ENCODE peak calls at places on chromosome 14, in seven cellular contexts. One of them, this sample, is unnamed. For H3K36me3, the result is how much of the 10 kb centered on the place peaks cover.

GRCh38 chr14:36647827-36648753 is 13.6 kb upstream of the PAX9 start:
- DNase-seq in GM23338: peak
- DNase-seq in HCT116: no peak
- DNase-seq in colonic mucosa: no peak
- DNase-seq in body of pancreas: peak
- DNase-seq in stomach: no peak
- DNase-seq in NT2/D1: no peak
- DNase-seq in this sample: peak

GRCh38 chr14:77763316-77763715 is 2.4 kb upstream of the SNW1 start:
- DNase-seq in HCT116: no peak
- DNase-seq in colonic mucosa: no peak
- DNase-seq in stomach: no peak
- DNase-seq in GM23338: peak
- DNase-seq in body of pancreas: no peak
- DNase-seq in NT2/D1: no peak
- DNase-seq in this sample: no peak

GRCh38 chr14:30210630-30211029 is 283.0 kb upstream of the PRKD1 start:
- DNase-seq in body of pancreas: no peak
- DNase-seq in stomach: no peak
- DNase-seq in HCT116: no peak
- DNase-seq in colonic mucosa: no peak
- DNase-seq in NT2/D1: no peak
- DNase-seq in GM23338: no peak
- DNase-seq in this sample: no peak

GRCh38 chr14:87992349-87992719 is 648 bp downstream of the GALC start:
- DNase-seq in stomach: no peak
- DNase-seq in NT2/D1: no peak
- DNase-seq in body of pancreas: no peak
- DNase-seq in HCT116: no peak
- DNase-seq in colonic mucosa: peak
- DNase-seq in GM23338: peak
- DNase-seq in this sample: no peak

GRCh38 chr14:31326111-31326510 is 94.2 kb downstream of the HEATR5A start:
- DNase-seq in colonic mucosa: no peak
- DNase-seq in GM23338: no peak
- DNase-seq in NT2/D1: no peak
- DNase-seq in stomach: no peak
- DNase-seq in HCT116: peak
- DNase-seq in body of pancreas: no peak
- DNase-seq in this sample: no peak

GRCh38 chr14:32104803-32105202 is 27.7 kb downstream of the ARHGAP5 start:
- DNase-seq in GM23338: no peak
- DNase-seq in body of pancreas: no peak
- DNase-seq in NT2/D1: no peak
- DNase-seq in colonic mucosa: no peak
- DNase-seq in stomach: no peak
- DNase-seq in HCT116: no peak
- DNase-seq in this sample: no peak

GRCh38 chr14:71050227-71050823 is 143.1 kb downstream of the PCNX1 start:
- DNase-seq in HCT116: no peak
- DNase-seq in NT2/D1: no peak
- DNase-seq in stomach: no peak
- DNase-seq in GM23338: peak
- DNase-seq in colonic mucosa: no peak
- DNase-seq in body of pancreas: no peak
- DNase-seq in this sample: no peak

GRCh38 chr14:95297832-95298231 is 21.9 kb downstream of the CLMN start:
- DNase-seq in stomach: no peak
- DNase-seq in NT2/D1: no peak
- DNase-seq in GM23338: no peak
- DNase-seq in HCT116: no peak
- DNase-seq in body of pancreas: no peak
- DNase-seq in colonic mucosa: no peak
- DNase-seq in this sample: no peak

GRCh38 chr14:103708750-103709187 is 6.5 kb downstream of the XRCC3 start:
- DNase-seq in GM23338: no peak
- DNase-seq in stomach: peak
- DNase-seq in HCT116: no peak
- DNase-seq in body of pancreas: peak
- DNase-seq in colonic mucosa: no peak
- DNase-seq in NT2/D1: no peak
- DNase-seq in this sample: no peak

GRCh38 chr14:65949711-65950516 is 536.3 kb upstream of the CCDC196 start:
- DNase-seq in colonic mucosa: peak
- DNase-seq in body of pancreas: peak
- DNase-seq in GM23338: no peak
- DNase-seq in HCT116: peak
- DNase-seq in stomach: peak
- DNase-seq in NT2/D1: no peak
- DNase-seq in this sample: peak

GRCh38 chr14:94623422-94623809 is 11.2 kb downstream of the SERPINA3 start:
- DNase-seq in NT2/D1: no peak
- DNase-seq in body of pancreas: no peak
- DNase-seq in colonic mucosa: no peak
- DNase-seq in GM23338: no peak
- DNase-seq in HCT116: no peak
- DNase-seq in stomach: no peak
- DNase-seq in this sample: no peak

GRCh38 chr14:24366664-24367505 is 1.1 kb upstream of the NFATC4 start:
- DNase-seq in stomach: peak
- DNase-seq in body of pancreas: peak
- DNase-seq in GM23338: peak
- DNase-seq in HCT116: peak
- DNase-seq in colonic mucosa: peak
- DNase-seq in NT2/D1: peak
- DNase-seq in this sample: peak

GRCh38 chr14:82635931-82636330 is 1102.3 kb upstream of the SEL1L start:
- DNase-seq in colonic mucosa: no peak
- DNase-seq in NT2/D1: no peak
- DNase-seq in stomach: no peak
- DNase-seq in GM23338: no peak
- DNase-seq in HCT116: no peak
- DNase-seq in body of pancreas: no peak
- DNase-seq in this sample: no peak

GRCh38 chr14:32702571-32702970 is 236.1 kb upstream of the NPAS3 start:
- DNase-seq in NT2/D1: peak
- DNase-seq in body of pancreas: peak
- DNase-seq in HCT116: no peak
- DNase-seq in GM23338: peak
- DNase-seq in stomach: no peak
- DNase-seq in colonic mucosa: peak
- DNase-seq in this sample: peak

GRCh38 chr14:61077946-61078738 is 97.1 kb downstream of the SLC38A6 start:
- DNase-seq in HCT116: no peak
- DNase-seq in NT2/D1: no peak
- DNase-seq in GM23338: no peak
- DNase-seq in body of pancreas: no peak
- DNase-seq in stomach: no peak
- DNase-seq in colonic mucosa: no peak
- DNase-seq in this sample: no peak

GRCh38 chr14:72217164-72217563 is 284.9 kb downstream of the RGS6 start:
- DNase-seq in HCT116: no peak
- DNase-seq in GM23338: no peak
- DNase-seq in colonic mucosa: no peak
- DNase-seq in NT2/D1: no peak
- DNase-seq in body of pancreas: no peak
- DNase-seq in stomach: no peak
- DNase-seq in this sample: no peak

DNA sequence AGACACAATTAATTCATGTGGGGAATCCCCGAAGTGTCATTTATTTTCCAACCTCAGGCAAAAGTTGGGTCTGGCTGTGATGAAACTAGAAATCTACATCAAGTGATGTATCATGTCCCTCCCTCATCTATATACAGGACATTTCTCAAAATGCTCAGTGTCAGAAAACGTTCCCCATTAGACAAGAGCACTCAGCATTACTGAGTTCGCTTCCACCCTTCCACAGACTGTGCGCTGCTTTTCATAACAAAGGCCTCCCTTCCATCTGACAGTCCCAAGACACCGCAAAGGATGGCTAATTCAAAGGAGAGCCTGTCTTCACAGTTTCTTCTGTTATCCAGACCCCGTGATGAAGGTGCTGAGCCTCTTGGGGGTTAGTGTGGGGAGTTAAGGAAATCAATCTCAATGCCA is 7.6 kb downstream of the CCDC88C start:
- DNase-seq in stomach: no peak
- DNase-seq in colonic mucosa: no peak
- DNase-seq in body of pancreas: no peak
- DNase-seq in GM23338: no peak
- DNase-seq in NT2/D1: no peak
- DNase-seq in HCT116: no peak
- DNase-seq in this sample: no peak
- H3K4me3 ChIP-seq in stomach: no peak
- H3K4me3 ChIP-seq in colonic mucosa: no peak
- H3K4me3 ChIP-seq in body of pancreas: no peak
- H3K4me3 ChIP-seq in GM23338: no peak
- H3K4me3 ChIP-seq in NT2/D1: no peak
- H3K4me3 ChIP-seq in HCT116: no peak
- H3K4me3 ChIP-seq in this sample: no peak

DNA sequence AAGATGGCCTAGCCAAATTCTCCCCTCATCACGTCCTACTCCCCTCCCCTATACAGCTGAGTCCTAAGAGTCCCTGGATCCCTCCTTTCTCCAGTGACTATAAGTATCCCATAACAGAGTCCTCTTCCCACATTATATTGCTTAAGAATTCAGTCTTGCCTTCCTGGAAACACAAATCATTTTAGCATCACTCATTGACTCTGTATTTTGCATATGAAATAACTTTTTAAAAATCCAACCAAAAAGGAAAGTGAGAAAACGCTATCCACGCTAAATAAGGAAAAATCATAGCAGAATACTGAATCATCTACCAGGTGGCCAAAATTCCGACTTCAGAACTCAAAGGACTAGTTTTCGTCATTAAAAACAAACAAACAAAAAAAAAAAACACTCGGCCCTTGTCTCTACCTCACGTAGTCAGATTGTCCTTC is 130.2 kb downstream of the GCH1 start:
- DNase-seq in HCT116: no peak
- DNase-seq in colonic mucosa: no peak
- DNase-seq in NT2/D1: no peak
- DNase-seq in body of pancreas: no peak
- DNase-seq in stomach: no peak
- DNase-seq in GM23338: no peak
- DNase-seq in this sample: no peak
- H3K36me3 ChIP-seq in HCT116: under half
- H3K36me3 ChIP-seq in colonic mucosa: under half
- H3K36me3 ChIP-seq in NT2/D1: half or more
- H3K36me3 ChIP-seq in body of pancreas: under half
- H3K36me3 ChIP-seq in stomach: under half
- H3K36me3 ChIP-seq in GM23338: under half
- H3K36me3 ChIP-seq in this sample: under half

GRCh38 chr14:105061428-105062047 is 3.7 kb downstream of the GPR132 start:
- DNase-seq in HCT116: no peak
- DNase-seq in stomach: peak
- DNase-seq in NT2/D1: no peak
- DNase-seq in colonic mucosa: peak
- DNase-seq in GM23338: no peak
- DNase-seq in body of pancreas: no peak
- DNase-seq in this sample: no peak
- H3K4me3 ChIP-seq in HCT116: no peak
- H3K4me3 ChIP-seq in stomach: peak
- H3K4me3 ChIP-seq in NT2/D1: no peak
- H3K4me3 ChIP-seq in colonic mucosa: peak
- H3K4me3 ChIP-seq in GM23338: no peak
- H3K4me3 ChIP-seq in body of pancreas: no peak
- H3K4me3 ChIP-seq in this sample: no peak

GRCh38 chr14:34593740-34594375 is 36.1 kb downstream of the SNX6 start:
- DNase-seq in GM23338: no peak
- DNase-seq in HCT116: no peak
- DNase-seq in colonic mucosa: no peak
- DNase-seq in body of pancreas: no peak
- DNase-seq in NT2/D1: no peak
- DNase-seq in stomach: no peak
- DNase-seq in this sample: peak

GRCh38 chr14:34592623-34593022 is 37.3 kb downstream of the SNX6 start:
- DNase-seq in NT2/D1: no peak
- DNase-seq in stomach: no peak
- DNase-seq in HCT116: no peak
- DNase-seq in colonic mucosa: no peak
- DNase-seq in body of pancreas: no peak
- DNase-seq in GM23338: no peak
- DNase-seq in this sample: no peak

GRCh38 chr14:34596891-34597290 is 33.1 kb downstream of the SNX6 start:
- DNase-seq in NT2/D1: no peak
- DNase-seq in colonic mucosa: no peak
- DNase-seq in GM23338: no peak
- DNase-seq in body of pancreas: no peak
- DNase-seq in stomach: peak
- DNase-seq in HCT116: no peak
- DNase-seq in this sample: no peak
- H3K36me3 ChIP-seq in NT2/D1: half or more
- H3K36me3 ChIP-seq in colonic mucosa: under half
- H3K36me3 ChIP-seq in GM23338: half or more
- H3K36me3 ChIP-seq in body of pancreas: under half
- H3K36me3 ChIP-seq in stomach: half or more
- H3K36me3 ChIP-seq in HCT116: under half
- H3K36me3 ChIP-seq in this sample: under half

GRCh38 chr14:75978249-75978731 is 3.5 kb downstream of the TGFB3 start:
- DNase-seq in HCT116: no peak
- DNase-seq in stomach: peak
- DNase-seq in GM23338: no peak
- DNase-seq in colonic mucosa: no peak
- DNase-seq in body of pancreas: no peak
- DNase-seq in NT2/D1: no peak
- DNase-seq in this sample: no peak
- H3K4me3 ChIP-seq in HCT116: no peak
- H3K4me3 ChIP-seq in stomach: no peak
- H3K4me3 ChIP-seq in GM23338: no peak
- H3K4me3 ChIP-seq in colonic mucosa: no peak
- H3K4me3 ChIP-seq in body of pancreas: no peak
- H3K4me3 ChIP-seq in NT2/D1: no peak
- H3K4me3 ChIP-seq in this sample: no peak

DNA sequence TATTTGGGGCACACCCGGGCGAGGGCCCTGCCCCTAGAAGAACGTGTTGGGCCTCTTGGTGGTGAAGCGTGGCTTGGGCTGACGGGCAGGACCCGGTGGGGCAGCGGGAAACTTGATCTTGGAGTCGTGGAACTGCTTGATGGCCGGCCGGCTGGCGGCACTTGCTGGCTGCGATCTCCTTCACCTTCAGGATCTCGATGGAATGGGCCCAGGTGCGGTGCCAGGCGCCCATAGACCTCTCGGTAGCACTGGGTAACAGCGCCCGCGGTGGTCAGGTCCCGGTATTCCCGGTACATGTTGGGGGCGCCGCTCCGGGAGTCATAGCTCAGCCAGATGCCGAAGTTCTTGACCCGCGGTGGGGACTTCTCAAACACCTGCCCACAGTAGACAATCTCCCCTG is 16.5 kb downstream of the UBR7 start:
- DNase-seq in colonic mucosa: no peak
- DNase-seq in body of pancreas: no peak
- DNase-seq in stomach: no peak
- DNase-seq in HCT116: no peak
- DNase-seq in NT2/D1: no peak
- DNase-seq in GM23338: peak
- DNase-seq in this sample: no peak
- H3K36me3 ChIP-seq in colonic mucosa: under half
- H3K36me3 ChIP-seq in body of pancreas: under half
- H3K36me3 ChIP-seq in stomach: half or more
- H3K36me3 ChIP-seq in HCT116: under half
- H3K36me3 ChIP-seq in NT2/D1: half or more
- H3K36me3 ChIP-seq in GM23338: under half
- H3K36me3 ChIP-seq in this sample: under half